ENCODE peak calls at places on chromosomes 1 and 21, in seven cellular contexts. N is left ventricle myocardium inferior; T is Caki2; L is activated CD8-positive, alpha-beta memory T cell treated with anti-CD3 and anti-CD28 coated beads for 24 hours; K is Panc1; W is Karpas-422; U is mesothelial cell of epicardium. S is an unnamed sample.

GRCh38 chr21:34593423-34593822 is 21.5 kb downstream of the RCAN1 start:
- DNase-seq in N (no peak), T (no peak), L (no peak), K (no peak), W (no peak), U (no peak), S (no peak)

GRCh38 chr1:10867138-10867721 is 70.8 kb upstream of the CASZ1 start:
- DNase-seq in N (peak; percentile 53), T (peak; percentile 27), L (peak; percentile 85), K (no peak), W (peak; percentile 74), U (peak; percentile 74), S (peak; percentile 63)

GRCh38 chr1:112698366-112699310 is 8.3 kb downstream of the RHOC start:
- DNase-seq in N (no peak), T (no peak), L (peak; percentile 52), K (no peak), W (no peak), U (no peak), S (peak; percentile 82)

GRCh38 chr1:8947127-8947691 is 1.5 kb downstream of the CA6 start:
- DNase-seq in N (no peak), T (no peak), L (no peak), K (no peak), W (no peak), U (no peak), S (no peak)

GRCh38 chr1:207228987-207229386 is 92.5 kb upstream of the CD55 start:
- DNase-seq in N (no peak), T (no peak), L (no peak), K (no peak), W (no peak), U (no peak), S (no peak)

GRCh38 chr1:209704584-209704983 is at the start of gene HSD11B1:
- DNase-seq in N (peak; percentile 71), T (no peak), L (no peak), K (no peak), W (no peak), U (no peak), S (no peak)

GRCh38 chr1:231021540-231022031 is 18.5 kb downstream of the FAM89A start:
- DNase-seq in N (no peak), T (no peak), L (no peak), K (no peak), W (no peak), U (no peak), S (no peak)

GRCh38 chr1:80075351-80075750 is 1068.8 kb upstream of the ADGRL4 start:
- DNase-seq in N (no peak), T (no peak), L (no peak), K (no peak), W (no peak), U (no peak), S (no peak)

GRCh38 chr1:1402081-1402900 is 3.2 kb upstream of the CCNL2 start:
- DNase-seq in N (no peak), T (peak; percentile 44), L (peak; percentile 67), K (peak; percentile 68), W (peak; percentile 84), U (no peak), S (peak; percentile 37)

GRCh38 chr21:39051561-39051949 is 131.7 kb downstream of the PSMG1 start:
- DNase-seq in N (no peak), T (peak; percentile 14), L (no peak), K (no peak), W (no peak), U (no peak), S (no peak)

GRCh38 chr1:8816831-8817412 is 518 bp downstream of the RERE start:
- DNase-seq in N (peak; percentile 23), T (peak; percentile 32), L (no peak), K (no peak), W (peak; percentile 54), U (no peak), S (no peak)

GRCh38 chr1:196148367-196148970 is 459.8 kb downstream of the KCNT2 start:
- DNase-seq in N (no peak), T (peak; percentile 10), L (no peak), K (peak; percentile 25), W (peak; percentile 74), U (no peak), S (peak; percentile 54)

GRCh38 chr1:172999349-172999748 is 51.4 kb downstream of the TNFSF18 start:
- DNase-seq in N (peak; percentile 16), T (no peak), L (no peak), K (no peak), W (no peak), U (no peak), S (no peak)

GRCh38 chr1:241883159-241883558 is 35.2 kb downstream of the EXO1 start:
- DNase-seq in N (no peak), T (no peak), L (no peak), K (no peak), W (no peak), U (no peak), S (no peak)

GRCh38 chr1:94068831-94069648 is 51.9 kb downstream of the ABCA4 start:
- DNase-seq in N (peak; percentile 41), T (peak; percentile 26), L (no peak), K (peak; percentile 75), W (no peak), U (no peak), S (peak; percentile 12)

GRCh38 chr21:28159396-28159795 is 833.3 kb downstream of the LTN1 start:
- DNase-seq in N (no peak), T (no peak), L (no peak), K (no peak), W (no peak), U (no peak), S (no peak)

GRCh38 chr1:145849356-145850165 is 4.1 kb downstream of the NUDT17 start:
- DNase-seq in N (no peak), T (no peak), L (no peak), K (no peak), W (no peak), U (no peak), S (no peak)

GRCh38 chr1:29671446-29671845 is 435.1 kb downstream of the PTPRU start:
- DNase-seq in N (no peak), T (no peak), L (peak; percentile 30), K (no peak), W (no peak), U (no peak), S (no peak)

GRCh38 chr1:61253059-61253735 is 170.8 kb downstream of the NFIA start:
- DNase-seq in N (peak; percentile 73), T (peak; percentile 45), L (no peak), K (no peak), W (peak; percentile 58), U (no peak), S (peak; percentile 71)

GRCh38 chr1:18217398-18218043 is 109.9 kb downstream of the IGSF21 start:
- DNase-seq in N (no peak), T (peak; percentile 10), L (no peak), K (no peak), W (peak; percentile 87), U (no peak), S (no peak)

GRCh38 chr21:45405819-45406762 is 1.1 kb downstream of the COL18A1 start:
- DNase-seq in N (peak; percentile 30), T (peak; percentile 77), L (peak; percentile 62), K (no peak), W (no peak), U (no peak), S (no peak)

GRCh38 chr21:33030633-33031032 is 4.9 kb downstream of the OLIG2 start:
- DNase-seq in N (no peak), T (no peak), L (no peak), K (no peak), W (no peak), U (no peak), S (no peak)

GRCh38 chr1:220371324-220371723 is 99.1 kb upstream of the RAB3GAP2 start:
- DNase-seq in N (no peak), T (no peak), L (no peak), K (no peak), W (peak; percentile 54), U (no peak), S (no peak)

GRCh38 chr1:157176591-157177121 is 38.5 kb upstream of the ETV3 start:
- DNase-seq in N (no peak), T (no peak), L (no peak), K (no peak), W (no peak), U (no peak), S (no peak)

GRCh38 chr1:15454256-15454655 is 2.3 kb upstream of the CELA2A start:
- DNase-seq in N (no peak), T (no peak), L (no peak), K (no peak), W (no peak), U (no peak), S (no peak)

GRCh38 chr1:65911679-65912078 is 119.0 kb downstream of the PDE4B start:
- DNase-seq in N (no peak), T (no peak), L (no peak), K (no peak), W (no peak), U (no peak), S (no peak)

GRCh38 chr1:76511226-76511625 is 356.1 kb upstream of the ST6GALNAC5 start:
- DNase-seq in N (no peak), T (no peak), L (no peak), K (no peak), W (no peak), U (no peak), S (no peak)

GRCh38 chr1:2258996-2259395 is 30.9 kb downstream of the SKI start:
- DNase-seq in N (no peak), T (no peak), L (peak; percentile 75), K (no peak), W (no peak), U (no peak), S (no peak)

GRCh38 chr1:235775461-235775860 is 91.2 kb downstream of the LYST start:
- DNase-seq in N (no peak), T (no peak), L (no peak), K (no peak), W (no peak), U (no peak), S (no peak)

GRCh38 chr1:233391338-233391737 is 63.8 kb downstream of the MAP3K21 start:
- DNase-seq in N (no peak), T (no peak), L (no peak), K (no peak), W (no peak), U (no peak), S (peak; percentile 45)

GRCh38 chr1:224106568-224107281 is 7.2 kb upstream of the FBXO28 start:
- DNase-seq in N (no peak), T (peak; percentile 67), L (no peak), K (peak; percentile 27), W (peak; percentile 79), U (no peak), S (peak; percentile 72)

GRCh38 chr1:61869691-61870109 is 127.4 kb downstream of the PATJ start:
- DNase-seq in N (peak; percentile 59), T (no peak), L (no peak), K (no peak), W (no peak), U (no peak), S (no peak)

GRCh38 chr1:177142791-177143382 is 21.6 kb downstream of the ASTN1 start:
- DNase-seq in N (no peak), T (no peak), L (no peak), K (no peak), W (no peak), U (no peak), S (no peak)

GRCh38 chr1:5977494-5978444 is 14.5 kb downstream of the NPHP4 start:
- DNase-seq in N (no peak), T (no peak), L (no peak), K (no peak), W (no peak), U (peak; percentile 10), S (no peak)

GRCh38 chr1:16289959-16290358 is 53.0 kb upstream of the CPLANE2 start:
- DNase-seq in N (no peak), T (no peak), L (no peak), K (no peak), W (no peak), U (no peak), S (no peak)

GRCh38 chr1:58964880-58965279 is 181.0 kb upstream of the JUN start:
- DNase-seq in N (peak; percentile 16), T (no peak), L (peak; percentile 51), K (no peak), W (no peak), U (no peak), S (no peak)